ENCODE peak calls at places on chromosomes 6 and 20, in six cellular contexts. M is hepatocyte, E is uterus, D is endodermal cell, Q is heart right ventricle, P is breast epithelium. L is an unnamed sample. For H3K9me3 and H3K4me1, the result is how much of the 10 kb centered on the place peaks cover.

GRCh38 chr6:135128268-135128914 is 52.7 kb upstream of the MYB start:
- DNase-seq in M (no peak), Q (no peak), E (no peak), D (no peak), P (no peak), L (no peak)

GRCh38 chr6:151630991-151631655 is 137.3 kb downstream of the CCDC170 start:
- DNase-seq in M (peak), Q (no peak), P (no peak), D (no peak), E (no peak), L (no peak)

GRCh38 chr20:5270608-5271007 is 46.1 kb downstream of the PROKR2 start:
- DNase-seq in E (no peak), Q (no peak), M (no peak), D (peak), P (no peak), L (no peak)

GRCh38 chr6:85483041-85483700 is 33.3 kb downstream of the NT5E start:
- DNase-seq in Q (peak), E (peak), P (peak), M (peak), D (peak), L (peak)

GRCh38 chr6:100664274-100665040 is 199.7 kb upstream of the SIM1 start:
- DNase-seq in D (no peak), E (no peak), Q (no peak), P (no peak), M (peak), L (no peak)

GRCh38 chr6:23441813-23442212 is 684.2 kb upstream of the NRSN1 start:
- DNase-seq in Q (no peak), M (no peak), P (no peak), D (no peak), E (no peak), L (no peak)

GRCh38 chr6:170186909-170187668 is 103.8 kb downstream of the DLL1 start:
- DNase-seq in E (no peak), P (no peak), Q (no peak), D (no peak), M (no peak), L (no peak)

GRCh38 chr6:97422171-97422570 is 139.2 kb upstream of the MMS22L start:
- DNase-seq in P (no peak), D (peak), E (no peak), M (no peak), Q (no peak), L (no peak)

GRCh38 chr20:45407067-45407745 is 883 bp upstream of the DBNDD2 start:
- DNase-seq in E (peak), Q (peak), P (no peak), M (peak), D (peak), L (no peak)

GRCh38 chr6:108982154-108983113 is 112.2 kb downstream of the SESN1 start:
- DNase-seq in E (no peak), D (no peak), Q (no peak), M (no peak), P (no peak), L (no peak)

GRCh38 chr6:11050735-11051134 is 6.6 kb upstream of the ELOVL2 start:
- DNase-seq in Q (no peak), M (peak), D (no peak), P (no peak), E (no peak), L (no peak)

GRCh38 chr6:40164345-40164755 is 230.1 kb upstream of the MOCS1 start:
- DNase-seq in M (no peak), Q (no peak), E (peak), P (no peak), D (peak), L (no peak)

GRCh38 chr6:54624779-54625178 is 221.8 kb upstream of the FAM83B start:
- DNase-seq in P (no peak), D (no peak), Q (no peak), M (no peak), E (no peak), L (no peak)

GRCh38 chr20:5864873-5865582 is 85.3 kb downstream of the TRMT6 start:
- DNase-seq in D (no peak), M (no peak), E (no peak), P (no peak), Q (no peak), L (peak)

GRCh38 chr20:55360895-55361294 is 644.4 kb downstream of the CBLN4 start:
- DNase-seq in D (no peak), Q (no peak), P (no peak), E (no peak), M (no peak), L (no peak)

GRCh38 chr6:117547688-117548621 is 54.4 kb downstream of the GOPC start:
- DNase-seq in M (no peak), P (no peak), D (peak), Q (peak), E (peak), L (peak)

GRCh38 chr20:48056218-48056617 is 270.9 kb upstream of the SULF2 start:
- DNase-seq in E (no peak), D (no peak), P (no peak), Q (no peak), M (no peak), L (no peak)

GRCh38 chr20:47887477-47888080 is 102.3 kb upstream of the SULF2 start:
- DNase-seq in D (no peak), E (no peak), P (no peak), Q (no peak), M (no peak), L (no peak)

GRCh38 chr6:134744301-134744700 is 205.6 kb downstream of the ALDH8A1 start:
- DNase-seq in P (no peak), D (no peak), E (no peak), Q (no peak), M (no peak), L (no peak)

GRCh38 chr6:139472341-139473038 is 98.0 kb upstream of the CITED2 start:
- DNase-seq in Q (no peak), D (no peak), P (no peak), M (no peak), E (no peak), L (no peak)

GRCh38 chr6:136927313-136927712 is 5.2 kb downstream of the SLC35D3 start:
- DNase-seq in D (peak), E (no peak), M (peak), P (no peak), Q (no peak), L (no peak)

GRCh38 chr6:169160091-169160854 is 93.4 kb downstream of the THBS2 start:
- DNase-seq in D (peak), M (no peak), P (no peak), Q (no peak), E (no peak), L (no peak)

GRCh38 chr6:83008631-83009030 is 57.0 kb downstream of the UBE3D start:
- DNase-seq in Q (no peak), P (no peak), E (no peak), M (no peak), D (no peak), L (no peak)

GRCh38 chr6:105243487-105243886 is 63.7 kb upstream of the POPDC3 start:
- DNase-seq in E (no peak), P (no peak), Q (no peak), D (no peak), M (no peak), L (no peak)

GRCh38 chr20:38127011-38127621 is 38.0 kb downstream of the TGM2 start:
- DNase-seq in D (peak), Q (no peak), E (peak), P (no peak), M (peak), L (no peak)

GRCh38 chr6:109511832-109512231 is 28.8 kb upstream of the ZBTB24 start:
- DNase-seq in P (no peak), D (no peak), E (no peak), Q (no peak), M (no peak), L (no peak)

GRCh38 chr6:66825539-66825938 is 1118.5 kb upstream of the EYS start:
- DNase-seq in D (no peak), M (no peak), E (no peak), Q (no peak), P (no peak), L (no peak)

GRCh38 chr6:6918216-6918983 is 189.4 kb upstream of the RREB1 start:
- DNase-seq in Q (no peak), D (no peak), P (no peak), E (no peak), M (no peak), L (no peak)

GRCh38 chr6:162917506-162917905 is 189.7 kb downstream of the PACRG start:
- DNase-seq in Q (no peak), D (no peak), P (no peak), E (no peak), M (no peak), L (no peak)

GRCh38 chr6:162921062-162921461 is 193.3 kb downstream of the PACRG start:
- DNase-seq in E (no peak), P (no peak), D (no peak), M (no peak), Q (no peak), L (no peak)

DNA sequence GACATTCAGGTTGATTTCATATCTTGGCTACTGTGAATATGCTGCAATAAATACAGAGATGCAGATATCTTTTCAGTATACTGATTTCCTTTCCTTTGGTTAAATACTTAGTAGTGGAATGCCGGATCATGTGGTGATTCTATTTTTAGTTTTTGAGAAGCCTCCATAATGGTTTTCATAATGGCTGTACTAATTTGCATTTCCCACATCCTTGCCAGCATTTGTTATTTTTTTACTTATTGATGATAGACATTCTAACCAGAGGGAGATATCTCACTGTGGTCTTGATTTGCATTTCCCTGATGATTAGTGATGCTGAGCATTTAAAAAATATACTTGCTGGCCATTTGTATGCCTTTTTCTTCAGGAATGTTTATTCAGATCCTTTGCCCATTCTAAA is 195.0 kb downstream of the PACRG start:
- DNase-seq in Q (no peak), M (no peak), D (no peak), P (no peak), E (no peak), L (no peak)
- H3K9me3 ChIP-seq in Q (under half), M (under half), D (under half), P (under half), E (under half), L (under half)

GRCh38 chr6:46217671-46218131 is 46.9 kb upstream of the ENPP5 start:
- DNase-seq in Q (no peak), M (no peak), D (no peak), E (no peak), P (no peak), L (no peak)
- H3K4me1 ChIP-seq in Q (under half), M (under half), D (under half), E (under half), P (under half), L (under half)

GRCh38 chr6:88662163-88662580 is 301.2 kb downstream of the RNGTT start:
- DNase-seq in Q (no peak), P (no peak), E (no peak), D (no peak), M (peak), L (no peak)
- H3K9me3 ChIP-seq in Q (under half), P (half or more), E (under half), D (half or more), M (under half), L (under half)

GRCh38 chr6:24932832-24933231 is 2.9 kb downstream of the RIPOR2 start:
- DNase-seq in D (no peak), E (no peak), P (no peak), Q (no peak), M (no peak), L (no peak)

GRCh38 chr6:24933266-24933665 is 2.5 kb downstream of the RIPOR2 start:
- DNase-seq in P (no peak), M (no peak), Q (no peak), E (no peak), D (no peak), L (no peak)

GRCh38 chr6:24930386-24930785 is 5.4 kb downstream of the RIPOR2 start:
- DNase-seq in M (no peak), D (no peak), Q (no peak), P (no peak), E (peak), L (no peak)

GRCh38 chr6:24931296-24931695 is 4.5 kb downstream of the RIPOR2 start:
- DNase-seq in P (no peak), E (no peak), Q (no peak), M (no peak), D (peak), L (no peak)

DNA sequence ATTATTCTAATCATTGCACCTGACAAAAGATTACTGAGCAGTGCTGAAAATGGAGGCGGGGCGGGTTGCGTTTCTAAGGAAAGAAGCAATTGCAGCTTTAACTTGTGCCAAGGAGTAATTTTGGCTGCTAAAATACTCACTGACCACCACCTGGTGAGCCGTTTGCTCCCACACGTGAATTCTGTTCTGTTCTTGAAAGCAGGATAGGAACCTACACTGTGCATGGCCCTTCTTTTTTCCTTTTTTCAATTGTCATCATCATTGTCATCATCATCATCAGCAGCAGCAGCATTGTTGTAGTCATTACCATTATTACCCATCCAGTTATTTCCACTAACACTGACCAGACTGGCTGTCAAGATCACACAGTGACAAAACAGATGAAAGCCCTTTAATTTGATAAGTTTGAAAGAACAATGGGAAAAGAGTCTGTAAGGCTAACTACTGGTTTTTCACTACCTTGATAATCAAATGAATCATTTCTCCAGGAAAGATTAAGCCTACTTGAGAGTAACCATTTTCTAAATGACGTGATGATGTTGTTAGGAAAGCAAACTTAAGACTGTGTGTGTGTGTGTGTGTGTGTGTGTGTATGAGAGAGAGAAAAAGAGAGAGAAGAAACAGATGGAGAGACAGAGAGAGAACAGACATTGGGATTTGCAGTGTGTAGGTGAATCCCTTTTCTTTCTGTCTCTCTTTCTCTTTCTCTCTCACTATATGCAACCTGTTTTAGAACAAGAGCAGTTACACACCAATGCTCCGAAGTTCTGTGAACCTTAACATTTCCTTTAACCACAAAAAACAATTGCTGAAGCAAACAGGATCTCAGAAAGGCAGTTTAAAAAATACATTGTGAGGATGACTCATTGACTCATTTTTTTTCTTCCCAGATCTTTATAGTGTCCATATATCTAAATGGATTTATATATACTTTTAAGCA is 3.7 kb downstream of the RIPOR2 start:
- DNase-seq in E (no peak), P (no peak), Q (no peak), D (peak), M (no peak), L (no peak)
- H3K4me1 ChIP-seq in E (under half), P (under half), Q (under half), D (under half), M (under half), L (under half)

DNA sequence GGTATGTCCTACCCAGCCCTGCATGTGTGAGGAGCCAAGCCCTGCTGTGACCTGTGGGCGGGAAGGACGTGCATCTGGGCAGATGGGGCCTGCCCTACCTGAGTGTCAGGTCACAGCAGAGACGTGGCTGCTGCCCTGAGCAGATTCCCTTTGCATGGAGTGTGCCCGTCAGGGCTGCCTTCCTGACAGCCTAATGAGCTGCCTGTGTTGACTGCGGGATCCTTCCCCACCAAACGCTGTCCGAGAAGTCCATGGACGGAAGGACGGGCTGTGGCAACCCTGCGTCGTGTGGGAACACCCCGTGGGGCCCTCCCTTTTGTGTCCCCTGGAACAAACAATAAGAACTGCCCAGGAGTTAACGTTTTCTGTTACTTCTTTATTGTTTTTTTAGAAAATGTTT is 343.2 kb downstream of the CDH4 start:
- DNase-seq in P (no peak), M (no peak), E (no peak), D (no peak), Q (no peak), L (no peak)
- H3K9me3 ChIP-seq in P (under half), M (under half), E (under half), D (under half), Q (under half), L (under half)

DNA sequence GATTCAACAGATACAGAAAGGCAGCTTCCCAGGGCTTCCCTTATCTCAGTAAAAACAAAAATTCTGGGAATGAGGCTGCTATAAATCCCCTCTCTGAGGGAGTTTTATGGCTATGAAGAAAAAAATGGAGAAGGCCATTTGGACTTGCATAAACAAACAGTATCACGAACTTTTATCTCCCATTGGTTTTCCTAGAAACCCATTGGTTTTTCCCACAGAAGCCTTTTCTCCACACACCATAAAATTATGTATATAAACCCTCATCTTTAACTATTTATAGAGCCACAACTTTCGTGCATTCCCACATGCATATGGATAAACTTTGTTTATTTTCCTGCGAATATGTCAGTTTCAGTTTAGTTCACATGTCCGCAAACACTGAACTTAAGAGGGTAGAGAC is 36.2 kb upstream of the BTBD3 start:
- DNase-seq in D (no peak), E (no peak), P (no peak), M (no peak), Q (no peak), L (no peak)
- H3K4me1 ChIP-seq in D (under half), E (under half), P (under half), M (under half), Q (under half), L (under half)